ENCODE peak calls at places on chromosomes 1 and 21, in seven cellular contexts. Q, D, W, K, X, I and R are unnamed samples.

GRCh38 chr1:112603541-112603940 is 15.4 kb downstream of the ST7L start:
- DNase-seq in Q (no peak), D (no peak), W (no peak), K (no peak), X (no peak), I (no peak), R (no peak)

GRCh38 chr1:41414291-41414690 is 53.1 kb downstream of the FOXO6 start:
- DNase-seq in Q (no peak), D (no peak), W (no peak), K (no peak), X (no peak), I (no peak), R (no peak)

GRCh38 chr1:116899529-116899928 is 10.2 kb upstream of the PTGFRN start:
- DNase-seq in Q (no peak), D (no peak), W (no peak), K (no peak), X (no peak), I (no peak), R (no peak)

GRCh38 chr1:227949954-227950734 is 2.4 kb upstream of the WNT9A start:
- DNase-seq in Q (no peak), D (no peak), W (peak), K (no peak), X (peak), I (no peak), R (peak)

GRCh38 chr1:11691302-11691914 is at the start of gene DRAXIN:
- DNase-seq in Q (no peak), D (no peak), W (no peak), K (no peak), X (no peak), I (no peak), R (no peak)

GRCh38 chr1:44168520-44169098 is 27.2 kb upstream of the KLF18 start:
- DNase-seq in Q (no peak), D (no peak), W (no peak), K (no peak), X (no peak), I (no peak), R (no peak)

GRCh38 chr1:167938083-167938482 is 1.2 kb upstream of the MPC2 start:
- DNase-seq in Q (no peak), D (no peak), W (no peak), K (no peak), X (no peak), I (no peak), R (no peak)

GRCh38 chr1:42784946-42785693 is at the start of gene TMEM269:
- DNase-seq in Q (no peak), D (no peak), W (peak), K (no peak), X (peak), I (peak), R (no peak)

GRCh38 chr1:67441183-67441582 is 11.0 kb upstream of the SERBP1 start:
- DNase-seq in Q (peak), D (no peak), W (no peak), K (peak), X (no peak), I (peak), R (peak)

GRCh38 chr1:178031856-178032320 is 62.0 kb upstream of the RASAL2 start:
- DNase-seq in Q (peak), D (peak), W (peak), K (peak), X (peak), I (peak), R (peak)

GRCh38 chr1:195462646-195463045 is 1145.6 kb downstream of the KCNT2 start:
- DNase-seq in Q (peak), D (no peak), W (no peak), K (peak), X (no peak), I (no peak), R (no peak)

GRCh38 chr1:117589531-117589930 is 16.3 kb upstream of the TENT5C start:
- DNase-seq in Q (no peak), D (no peak), W (no peak), K (no peak), X (no peak), I (no peak), R (no peak)

GRCh38 chr1:205217418-205217817 is 5.9 kb upstream of the DSTYK start:
- DNase-seq in Q (no peak), D (no peak), W (no peak), K (no peak), X (no peak), I (no peak), R (no peak)

GRCh38 chr1:170665625-170666024 is 1.7 kb downstream of the PRRX1 start:
- DNase-seq in Q (peak), D (no peak), W (no peak), K (no peak), X (no peak), I (no peak), R (no peak)

GRCh38 chr1:170663441-170664282 is at the start of gene PRRX1:
- DNase-seq in Q (peak), D (no peak), W (no peak), K (no peak), X (no peak), I (peak), R (no peak)

GRCh38 chr1:170664283-170664827 is 424 bp downstream of the PRRX1 start:
- DNase-seq in Q (no peak), D (peak), W (no peak), K (no peak), X (peak), I (peak), R (peak)

GRCh38 chr1:170666661-170667060 is 2.7 kb downstream of the PRRX1 start:
- DNase-seq in Q (no peak), D (no peak), W (no peak), K (no peak), X (no peak), I (no peak), R (no peak)

DNA sequence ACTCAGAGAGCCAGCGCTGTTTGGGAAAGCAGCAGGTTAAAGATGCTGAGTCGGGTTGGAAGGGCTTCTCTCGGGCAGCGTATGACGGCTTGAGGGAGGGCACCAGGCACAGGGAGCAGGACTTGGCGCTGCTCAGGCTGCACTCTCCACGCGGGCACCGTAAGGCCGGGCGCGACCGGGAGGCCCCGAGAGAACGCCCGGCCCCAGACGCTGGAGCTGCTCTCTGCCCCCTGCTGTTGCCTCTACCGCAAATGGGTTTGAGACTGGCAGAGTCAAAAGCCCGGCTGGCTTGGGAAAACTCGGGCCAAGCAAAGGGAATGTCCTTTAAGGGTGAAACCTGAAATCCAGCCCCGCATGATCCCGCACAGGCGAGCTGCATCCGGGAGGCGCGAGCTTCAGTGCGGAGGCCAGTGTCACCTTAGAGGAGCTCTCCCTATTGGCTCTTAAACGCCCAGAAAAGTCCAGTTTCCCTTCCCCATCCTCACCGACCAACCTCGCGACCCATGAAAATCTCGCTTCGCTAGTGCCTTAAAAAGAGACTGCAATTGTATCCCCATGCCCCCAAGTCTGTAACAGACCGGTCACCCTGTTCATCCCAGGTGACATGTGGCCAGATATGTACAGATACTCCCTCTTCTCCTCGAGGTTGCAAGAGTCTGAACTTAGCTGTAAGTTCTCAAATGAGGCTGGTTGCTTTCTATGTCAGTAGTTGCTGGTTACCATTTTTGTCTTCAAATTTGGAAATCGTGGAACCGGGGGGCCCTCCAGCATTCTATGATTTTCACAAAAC is 1.1 kb downstream of the PRRX1 start:
- DNase-seq in Q (peak), D (no peak), W (peak), K (no peak), X (no peak), I (no peak), R (no peak)
- TF ChIP-seq CTCF in Q (peak), D (no peak), W (no peak), K (no peak), X (no peak), I (no peak), R (no peak)

GRCh38 chr1:203280061-203280460 is 25.3 kb upstream of the BTG2 start:
- DNase-seq in Q (no peak), D (no peak), W (no peak), K (no peak), X (no peak), I (no peak), R (no peak)

GRCh38 chr1:203282720-203283542 is 22.4 kb upstream of the BTG2 start:
- DNase-seq in Q (no peak), D (no peak), W (no peak), K (no peak), X (no peak), I (no peak), R (no peak)

GRCh38 chr1:203281851-203282661 is 23.3 kb upstream of the BTG2 start:
- DNase-seq in Q (no peak), D (no peak), W (no peak), K (no peak), X (no peak), I (no peak), R (no peak)

GRCh38 chr1:203278885-203279406 is 26.4 kb upstream of the BTG2 start:
- DNase-seq in Q (no peak), D (no peak), W (no peak), K (no peak), X (no peak), I (no peak), R (no peak)

DNA sequence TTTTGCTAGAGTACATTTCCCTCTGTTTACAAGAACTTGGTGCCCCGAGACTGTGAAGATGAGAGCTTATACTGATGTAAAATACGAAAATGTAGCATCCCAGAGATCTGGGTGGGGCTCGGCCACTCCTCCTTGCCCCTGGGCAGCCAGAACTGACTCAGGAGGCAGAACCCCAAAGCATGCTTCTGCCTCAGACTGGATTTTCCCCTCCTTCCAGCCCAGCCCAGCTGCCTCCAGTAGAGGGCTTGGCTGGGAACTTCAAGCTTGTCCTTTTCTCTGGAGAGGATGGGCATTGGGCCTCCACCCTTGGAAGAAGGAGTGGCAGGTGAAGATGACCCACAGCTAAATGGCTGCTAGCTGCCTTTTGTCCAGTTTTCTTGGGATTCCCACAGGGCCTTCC is 24.3 kb upstream of the BTG2 start:
- DNase-seq in Q (no peak), D (peak), W (no peak), K (peak), X (no peak), I (no peak), R (no peak)
- TF ChIP-seq CTCF in Q (no peak), D (no peak), W (no peak), K (peak), X (no peak), I (no peak), R (no peak)

DNA sequence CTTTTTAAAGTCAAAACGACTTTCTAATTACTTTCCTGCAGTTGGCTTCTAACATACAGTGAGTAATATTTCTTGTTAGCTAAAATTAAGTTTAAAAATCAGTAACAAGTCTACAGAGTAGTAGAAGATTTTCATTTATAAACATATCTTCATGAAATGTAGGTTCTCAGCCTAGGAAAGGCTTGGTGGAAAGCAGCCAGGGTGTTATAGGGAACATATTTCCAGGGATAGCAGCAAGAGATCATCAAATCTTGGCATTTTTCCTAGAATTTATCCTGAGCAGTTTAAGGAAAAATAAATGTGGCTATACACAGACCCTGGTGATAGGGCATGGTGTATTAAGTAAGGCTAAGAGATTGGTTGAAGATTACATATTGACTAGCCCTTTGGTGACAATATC is 203.4 kb upstream of the NEGR1 start:
- DNase-seq in Q (peak), D (no peak), W (no peak), K (no peak), X (no peak), I (no peak), R (no peak)
- TF ChIP-seq CTCF in Q (no peak), D (no peak), W (no peak), K (no peak), X (no peak), I (no peak), R (no peak)

GRCh38 chr1:60903591-60903990 is 178.8 kb upstream of the NFIA start:
- DNase-seq in Q (peak), D (no peak), W (no peak), K (no peak), X (no peak), I (peak), R (no peak)

GRCh38 chr1:60899464-60899863 is 182.9 kb upstream of the NFIA start:
- DNase-seq in Q (no peak), D (no peak), W (no peak), K (no peak), X (no peak), I (no peak), R (no peak)

GRCh38 chr1:60908159-60908558 is 174.2 kb upstream of the NFIA start:
- DNase-seq in Q (no peak), D (no peak), W (no peak), K (no peak), X (no peak), I (no peak), R (no peak)

GRCh38 chr1:60906039-60906438 is 176.3 kb upstream of the NFIA start:
- DNase-seq in Q (no peak), D (no peak), W (no peak), K (no peak), X (no peak), I (no peak), R (no peak)

GRCh38 chr1:60904079-60904852 is 178.1 kb upstream of the NFIA start:
- DNase-seq in Q (peak), D (no peak), W (no peak), K (peak), X (no peak), I (peak), R (no peak)
- TF ChIP-seq CTCF in Q (no peak), D (no peak), W (no peak), K (no peak), X (no peak), I (no peak), R (no peak)

DNA sequence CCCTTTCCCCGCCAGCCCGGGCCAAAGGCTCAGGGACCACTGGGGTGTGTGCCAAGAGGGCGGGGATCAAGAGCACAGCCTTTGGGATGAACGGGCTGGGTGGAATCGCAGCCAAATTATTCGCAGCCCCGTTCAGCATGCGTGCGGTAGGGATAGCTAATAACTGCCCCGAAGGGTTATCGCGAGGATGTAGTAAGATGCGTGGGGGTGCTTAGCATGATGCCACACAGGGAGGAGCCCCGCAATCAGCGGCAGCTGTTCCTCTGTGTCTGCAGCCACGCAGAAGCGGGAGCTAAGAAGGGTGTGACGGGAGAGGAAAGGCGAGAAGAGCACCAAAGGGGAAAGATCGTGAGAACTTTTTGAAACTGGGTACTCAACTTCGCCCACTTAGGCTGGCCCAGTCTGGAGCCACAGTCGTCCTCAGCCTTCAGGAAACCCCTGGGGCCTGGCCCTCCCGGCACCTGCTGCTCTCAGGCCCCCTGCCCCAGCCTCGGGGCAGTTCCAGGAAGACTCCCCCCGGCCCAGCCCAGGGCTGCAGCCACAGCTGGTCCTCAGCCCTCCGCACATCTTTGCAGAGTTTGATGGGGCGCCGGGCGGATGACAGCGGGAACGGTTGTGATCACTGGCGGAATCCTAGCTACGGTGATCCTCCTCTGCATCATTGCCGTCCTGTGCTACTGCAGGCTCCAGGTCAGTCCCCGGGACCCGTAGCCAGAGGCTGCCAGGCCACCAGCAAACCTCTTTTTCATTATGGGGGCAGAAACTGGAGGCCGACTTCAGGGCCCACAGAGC is 64.9 kb downstream of the TOR1AIP2 start:
- DNase-seq in Q (no peak), D (no peak), W (no peak), K (no peak), X (no peak), I (no peak), R (no peak)
- TF ChIP-seq CTCF in Q (no peak), D (no peak), W (no peak), K (no peak), X (no peak), I (no peak), R (no peak)

GRCh38 chr1:150161747-150162581 is 12.2 kb downstream of the PLEKHO1 start:
- DNase-seq in Q (no peak), D (no peak), W (no peak), K (peak), X (no peak), I (no peak), R (no peak)

GRCh38 chr1:150164769-150165168 is 15.1 kb downstream of the PLEKHO1 start:
- DNase-seq in Q (no peak), D (no peak), W (no peak), K (no peak), X (no peak), I (no peak), R (no peak)

GRCh38 chr1:150164224-150164623 is 14.5 kb downstream of the PLEKHO1 start:
- DNase-seq in Q (no peak), D (no peak), W (no peak), K (no peak), X (peak), I (no peak), R (no peak)

GRCh38 chr1:150162582-150162861 is 12.8 kb downstream of the PLEKHO1 start:
- DNase-seq in Q (no peak), D (no peak), W (no peak), K (no peak), X (no peak), I (no peak), R (no peak)

DNA sequence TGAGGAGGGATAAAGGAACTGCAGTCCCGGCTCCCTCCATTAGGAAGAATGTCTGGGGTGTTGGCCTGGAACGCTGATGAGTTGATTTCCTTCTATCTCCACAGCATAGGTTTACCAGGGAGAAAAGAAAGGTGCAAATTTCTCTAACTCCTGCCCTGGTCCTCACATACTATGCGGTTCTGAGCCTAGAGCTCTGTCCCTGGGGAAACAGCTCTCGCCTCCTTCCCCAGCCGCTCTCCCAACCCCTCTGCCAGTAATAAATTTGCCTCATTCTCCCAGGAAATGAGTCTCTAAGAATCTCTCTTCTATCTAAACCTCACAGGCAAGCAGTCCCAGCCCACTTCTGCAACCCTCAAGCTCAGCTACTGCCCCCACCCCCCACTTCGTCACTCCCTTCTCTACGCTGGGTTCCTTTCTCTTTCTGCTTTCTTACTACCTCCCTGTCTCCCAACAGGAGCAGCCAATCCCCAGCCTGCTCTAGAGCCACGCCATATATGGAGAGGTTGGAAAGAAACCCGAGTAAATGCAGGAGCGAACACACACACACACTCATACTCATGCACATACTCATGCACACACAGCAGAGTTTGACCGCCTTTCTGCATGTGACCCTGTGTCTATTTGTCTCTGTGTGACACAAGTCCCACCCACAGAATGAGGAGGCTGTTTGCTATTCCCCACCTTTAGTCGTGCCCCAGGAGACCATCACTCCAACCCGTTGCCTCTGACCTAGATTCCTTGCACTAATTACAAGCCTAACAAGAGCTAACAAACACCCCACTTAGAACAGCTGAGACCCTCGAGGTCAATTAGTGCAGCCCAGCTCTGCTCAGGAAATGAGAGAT is 13.4 kb downstream of the PLEKHO1 start:
- DNase-seq in Q (peak), D (no peak), W (peak), K (peak), X (peak), I (peak), R (peak)
- TF ChIP-seq CTCF in Q (peak), D (no peak), W (no peak), K (peak), X (no peak), I (no peak), R (no peak)

DNA sequence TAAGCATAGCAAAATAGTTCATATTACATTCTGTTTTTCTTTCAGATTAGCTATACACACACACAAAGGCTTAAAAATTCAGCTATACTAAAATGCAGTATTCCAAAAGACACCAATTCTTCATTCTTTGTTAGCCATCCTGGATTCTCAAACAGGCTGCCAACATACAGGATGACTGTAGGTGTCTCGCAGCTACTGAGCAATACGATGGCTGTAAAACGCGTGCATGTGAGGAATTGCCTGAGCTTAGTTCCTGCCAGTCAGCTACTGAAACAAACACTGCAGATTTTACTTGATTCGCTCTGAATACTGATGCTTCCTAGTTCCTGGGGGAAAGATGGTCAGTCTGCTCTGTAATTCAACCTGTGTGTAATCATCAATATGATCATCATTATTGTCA is 24.7 kb upstream of the HMGN1 start:
- DNase-seq in Q (peak), D (no peak), W (no peak), K (peak), X (no peak), I (no peak), R (no peak)
- TF ChIP-seq CTCF in Q (peak), D (no peak), W (no peak), K (peak), X (no peak), I (no peak), R (no peak)